ENCODE peak calls at places on chromosomes 12 and 14, in five cellular contexts. One of them, this sample, is unnamed.

GRCh38 chr14:68707496-68707895 is 85.4 kb downstream of the ZFP36L1 start:
- DNase-seq in adrenal gland: no peak
- DNase-seq in H1: no peak
- DNase-seq in heart left ventricle: no peak
- DNase-seq in transverse colon: no peak
- DNase-seq in this sample: no peak

GRCh38 chr14:59187802-59188460 is 536 bp upstream of the DAAM1 start:
- DNase-seq in heart left ventricle: peak; percentile 35
- DNase-seq in transverse colon: peak; percentile 31
- DNase-seq in adrenal gland: peak; percentile 46
- DNase-seq in H1: no peak
- DNase-seq in this sample: no peak

GRCh38 chr14:49636866-49637265 is 1.8 kb upstream of the DNAAF2 start:
- DNase-seq in H1: no peak
- DNase-seq in heart left ventricle: no peak
- DNase-seq in adrenal gland: no peak
- DNase-seq in transverse colon: no peak
- DNase-seq in this sample: no peak

GRCh38 chr14:102568115-102568614 is 24.3 kb upstream of the RCOR1 start:
- DNase-seq in H1: no peak
- DNase-seq in transverse colon: peak; percentile 67
- DNase-seq in heart left ventricle: no peak
- DNase-seq in adrenal gland: no peak
- DNase-seq in this sample: no peak

GRCh38 chr12:107670999-107671643 is 14.5 kb upstream of the PWP1 start:
- DNase-seq in adrenal gland: peak; percentile 38
- DNase-seq in transverse colon: peak; percentile 27
- DNase-seq in H1: peak; percentile 82
- DNase-seq in heart left ventricle: no peak
- DNase-seq in this sample: no peak

GRCh38 chr14:105929327-105930081 is 403.1 kb downstream of the TMEM121 start:
- DNase-seq in H1: no peak
- DNase-seq in heart left ventricle: no peak
- DNase-seq in adrenal gland: no peak
- DNase-seq in transverse colon: no peak
- DNase-seq in this sample: no peak

GRCh38 chr14:96016761-96017160 is 22.4 kb upstream of the C14orf132 start:
- DNase-seq in adrenal gland: no peak
- DNase-seq in transverse colon: no peak
- DNase-seq in heart left ventricle: no peak
- DNase-seq in H1: no peak
- DNase-seq in this sample: no peak

GRCh38 chr12:100403446-100403845 is 46.6 kb downstream of the SLC17A8 start:
- DNase-seq in H1: peak; percentile 10
- DNase-seq in adrenal gland: no peak
- DNase-seq in heart left ventricle: no peak
- DNase-seq in transverse colon: no peak
- DNase-seq in this sample: no peak

GRCh38 chr12:117377758-117378157 is 16.3 kb upstream of the NOS1 start:
- DNase-seq in transverse colon: no peak
- DNase-seq in H1: no peak
- DNase-seq in adrenal gland: no peak
- DNase-seq in heart left ventricle: no peak
- DNase-seq in this sample: no peak

GRCh38 chr12:114853003-114853529 is 169.1 kb upstream of the TBX3 start:
- DNase-seq in adrenal gland: no peak
- DNase-seq in H1: no peak
- DNase-seq in heart left ventricle: no peak
- DNase-seq in transverse colon: no peak
- DNase-seq in this sample: no peak

GRCh38 chr14:66043921-66044320 is 442.2 kb upstream of the CCDC196 start:
- DNase-seq in transverse colon: no peak
- DNase-seq in adrenal gland: no peak
- DNase-seq in heart left ventricle: no peak
- DNase-seq in H1: no peak
- DNase-seq in this sample: no peak

GRCh38 chr12:13891902-13892301 is 89.5 kb downstream of the GRIN2B start:
- DNase-seq in adrenal gland: no peak
- DNase-seq in transverse colon: no peak
- DNase-seq in heart left ventricle: no peak
- DNase-seq in H1: no peak
- DNase-seq in this sample: no peak

GRCh38 chr14:52583544-52583943 is 30.9 kb downstream of the GPR137C start:
- DNase-seq in adrenal gland: no peak
- DNase-seq in heart left ventricle: no peak
- DNase-seq in H1: no peak
- DNase-seq in transverse colon: no peak
- DNase-seq in this sample: no peak

GRCh38 chr12:3342051-3342450 is 149.0 kb upstream of the PRMT8 start:
- DNase-seq in H1: no peak
- DNase-seq in transverse colon: no peak
- DNase-seq in heart left ventricle: peak; percentile 70
- DNase-seq in adrenal gland: peak; percentile 33
- DNase-seq in this sample: no peak

GRCh38 chr14:105742531-105742848 is 216.1 kb downstream of the TMEM121 start:
- DNase-seq in transverse colon: no peak
- DNase-seq in heart left ventricle: no peak
- DNase-seq in H1: no peak
- DNase-seq in adrenal gland: no peak
- DNase-seq in this sample: no peak

GRCh38 chr12:124665516-124665915 is 98.1 kb upstream of the NCOR2 start:
- DNase-seq in heart left ventricle: no peak
- DNase-seq in adrenal gland: no peak
- DNase-seq in H1: no peak
- DNase-seq in transverse colon: no peak
- DNase-seq in this sample: no peak

GRCh38 chr12:105419606-105420005 is 89.1 kb downstream of the C12orf75 start:
- DNase-seq in heart left ventricle: no peak
- DNase-seq in adrenal gland: no peak
- DNase-seq in transverse colon: no peak
- DNase-seq in H1: no peak
- DNase-seq in this sample: no peak

GRCh38 chr12:47328831-47329545 is 249.2 kb upstream of the AMIGO2 start:
- DNase-seq in adrenal gland: no peak
- DNase-seq in heart left ventricle: no peak
- DNase-seq in transverse colon: no peak
- DNase-seq in H1: no peak
- DNase-seq in this sample: no peak

GRCh38 chr14:103315368-103315911 is 18.6 kb upstream of the EIF5 start:
- DNase-seq in heart left ventricle: no peak
- DNase-seq in H1: no peak
- DNase-seq in transverse colon: no peak
- DNase-seq in adrenal gland: peak; percentile 61
- DNase-seq in this sample: no peak

GRCh38 chr14:46490150-46490769 is 161.3 kb downstream of the RPL10L start:
- DNase-seq in adrenal gland: no peak
- DNase-seq in heart left ventricle: no peak
- DNase-seq in transverse colon: no peak
- DNase-seq in H1: no peak
- DNase-seq in this sample: no peak

GRCh38 chr12:38895446-38895845 is 9.9 kb downstream of the CPNE8 start:
- DNase-seq in transverse colon: no peak
- DNase-seq in H1: no peak
- DNase-seq in heart left ventricle: no peak
- DNase-seq in adrenal gland: no peak
- DNase-seq in this sample: no peak

GRCh38 chr12:38890102-38890501 is 15.3 kb downstream of the CPNE8 start:
- DNase-seq in heart left ventricle: no peak
- DNase-seq in transverse colon: no peak
- DNase-seq in adrenal gland: no peak
- DNase-seq in H1: no peak
- DNase-seq in this sample: no peak

GRCh38 chr12:38889297-38889815 is 16.0 kb downstream of the CPNE8 start:
- DNase-seq in adrenal gland: no peak
- DNase-seq in heart left ventricle: no peak
- DNase-seq in H1: no peak
- DNase-seq in transverse colon: no peak
- DNase-seq in this sample: no peak

GRCh38 chr12:38892976-38893375 is 12.4 kb downstream of the CPNE8 start:
- DNase-seq in transverse colon: no peak
- DNase-seq in heart left ventricle: no peak
- DNase-seq in H1: no peak
- DNase-seq in adrenal gland: no peak
- DNase-seq in this sample: no peak

GRCh38 chr12:38892090-38892786 is 13.2 kb downstream of the CPNE8 start:
- DNase-seq in transverse colon: peak; percentile 67
- DNase-seq in H1: no peak
- DNase-seq in heart left ventricle: no peak
- DNase-seq in adrenal gland: no peak
- DNase-seq in this sample: no peak
- H3K4me1 ChIP-seq in transverse colon: peaks cover 30% of the 10 kb centered on the region
- H3K4me1 ChIP-seq in H1: no peaks in the 10 kb centered on the region
- H3K4me1 ChIP-seq in heart left ventricle: no peaks in the 10 kb centered on the region
- H3K4me1 ChIP-seq in adrenal gland: peaks cover 3% of the 10 kb centered on the region
- H3K4me1 ChIP-seq in this sample: no peaks in the 10 kb centered on the region

GRCh38 chr12:92142251-92142896 is 3.3 kb downstream of the BTG1 start:
- DNase-seq in H1: no peak
- DNase-seq in heart left ventricle: no peak
- DNase-seq in transverse colon: no peak
- DNase-seq in adrenal gland: no peak
- DNase-seq in this sample: no peak

GRCh38 chr12:92141585-92142244 is 3.9 kb downstream of the BTG1 start:
- DNase-seq in transverse colon: no peak
- DNase-seq in adrenal gland: no peak
- DNase-seq in H1: no peak
- DNase-seq in heart left ventricle: no peak
- DNase-seq in this sample: no peak

GRCh38 chr12:92144045-92144630 is 1.5 kb downstream of the BTG1 start:
- DNase-seq in H1: peak; percentile 58
- DNase-seq in heart left ventricle: peak; percentile 79
- DNase-seq in transverse colon: peak; percentile 80
- DNase-seq in adrenal gland: peak; percentile 83
- DNase-seq in this sample: peak; percentile 80

GRCh38 chr12:92144631-92145480 is 790 bp downstream of the BTG1 start:
- DNase-seq in H1: peak; percentile 56
- DNase-seq in heart left ventricle: peak; percentile 46
- DNase-seq in transverse colon: peak; percentile 71
- DNase-seq in adrenal gland: peak; percentile 65
- DNase-seq in this sample: peak; percentile 66

DNA sequence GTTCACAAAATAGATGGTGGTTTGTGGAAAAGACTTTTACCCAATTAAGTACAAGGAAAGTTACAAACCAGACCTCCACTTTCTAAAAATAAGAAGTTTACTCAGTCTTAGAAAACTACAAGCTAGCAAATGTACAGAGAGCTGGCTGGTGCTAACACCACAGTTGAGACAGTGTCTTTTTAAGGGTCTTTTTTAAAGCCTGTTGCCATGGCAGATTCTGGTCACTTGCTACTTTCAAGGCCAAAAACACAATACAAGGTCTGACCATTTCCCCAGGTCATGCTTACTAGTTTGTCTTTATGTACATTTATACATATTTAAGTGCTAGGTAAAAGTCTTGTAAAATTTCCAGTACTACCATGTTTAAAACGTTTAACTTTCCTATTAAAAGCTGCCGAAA is 2.4 kb downstream of the BTG1 start:
- DNase-seq in adrenal gland: no peak
- DNase-seq in transverse colon: no peak
- DNase-seq in heart left ventricle: no peak
- DNase-seq in H1: no peak
- DNase-seq in this sample: no peak
- TF ChIP-seq POLR2A in adrenal gland: no peak
- TF ChIP-seq POLR2A in transverse colon: no peak
- TF ChIP-seq POLR2A in heart left ventricle: no peak
- TF ChIP-seq POLR2A in H1: no peak
- TF ChIP-seq POLR2A in this sample: no peak

DNA sequence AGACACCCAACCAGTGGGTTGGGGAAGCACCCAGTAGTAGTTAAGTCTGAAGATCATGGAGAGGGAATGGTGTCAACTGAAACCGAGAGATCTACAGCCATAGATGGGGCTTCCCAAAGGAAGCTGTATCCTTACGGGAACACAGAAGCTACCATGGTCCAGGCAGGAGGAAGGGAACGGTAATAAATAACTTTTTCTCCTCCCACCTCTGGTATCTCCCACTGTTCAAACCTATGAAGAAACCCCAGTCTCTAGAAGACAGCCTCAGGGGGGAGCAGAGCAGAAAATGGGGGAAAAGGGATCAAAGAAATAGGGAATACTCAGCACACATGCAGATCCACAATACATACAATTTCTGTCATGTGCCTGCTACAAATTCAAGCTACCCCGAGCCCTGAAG is 33.4 kb downstream of the ZNF605 start:
- DNase-seq in adrenal gland: no peak
- DNase-seq in H1: peak; percentile 1
- DNase-seq in heart left ventricle: no peak
- DNase-seq in transverse colon: no peak
- DNase-seq in this sample: no peak
- H3K9me3 ChIP-seq in adrenal gland: peaks cover 92% of the 10 kb centered on the region
- H3K9me3 ChIP-seq in H1: peaks cover 90% of the 10 kb centered on the region
- H3K9me3 ChIP-seq in heart left ventricle: peaks cover 57% of the 10 kb centered on the region
- H3K9me3 ChIP-seq in transverse colon: peaks cover 97% of the 10 kb centered on the region
- H3K9me3 ChIP-seq in this sample: peaks cover 79% of the 10 kb centered on the region

DNA sequence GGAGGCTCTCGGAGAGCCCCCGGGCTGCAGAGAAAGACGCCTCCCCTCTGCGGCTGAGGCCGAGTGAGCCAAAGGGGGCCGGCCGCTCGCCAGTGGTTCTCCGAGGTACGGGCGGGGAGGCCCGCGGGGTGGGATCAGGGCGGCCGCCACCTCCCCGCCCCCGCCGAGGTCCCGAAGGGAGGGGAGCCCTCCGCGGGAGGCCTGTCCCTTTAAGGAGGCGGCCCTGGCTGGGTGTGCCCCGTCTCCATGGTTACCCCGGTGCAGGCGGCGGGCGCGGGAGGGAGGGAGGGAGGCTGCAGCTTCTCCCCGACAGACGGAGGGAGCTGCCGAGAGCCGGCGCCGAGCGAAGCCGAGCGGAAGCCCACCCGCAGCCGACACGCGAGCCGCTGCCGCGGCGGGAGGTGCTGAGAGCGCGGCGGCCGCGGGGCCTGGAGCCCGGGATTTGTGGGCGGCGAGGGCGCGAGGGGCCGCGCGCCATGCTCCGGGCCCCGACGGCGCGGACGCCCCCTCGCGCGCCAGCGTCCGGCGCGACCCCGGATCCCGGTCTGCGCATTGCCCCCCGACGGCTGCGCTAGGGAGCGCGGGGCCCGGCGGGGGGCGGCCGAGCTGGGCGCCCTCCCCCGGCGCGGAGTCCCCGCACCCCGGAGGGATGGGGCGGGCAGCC is at the start of gene KCNH3:
- DNase-seq in transverse colon: peak; percentile 88
- DNase-seq in adrenal gland: peak; percentile 85
- DNase-seq in heart left ventricle: peak; percentile 82
- DNase-seq in H1: peak; percentile 76
- DNase-seq in this sample: peak; percentile 70
- H3K4me1 ChIP-seq in transverse colon: peaks cover 17% of the 10 kb centered on the region
- H3K4me1 ChIP-seq in adrenal gland: peaks cover 16% of the 10 kb centered on the region
- H3K4me1 ChIP-seq in heart left ventricle: peaks cover 13% of the 10 kb centered on the region
- H3K4me1 ChIP-seq in H1: peaks cover 14% of the 10 kb centered on the region
- H3K4me1 ChIP-seq in this sample: no peaks in the 10 kb centered on the region